ENCODE peak calls at places on chromosomes 1 and 21, in eight cellular contexts. G is neural progenitor cell, Y is substantia nigra, H is GM23248, P is lower lobe of right lung, F is RWPE1, N is tibial nerve, M is psoas muscle. Z is an unnamed sample.

GRCh38 chr1:7707527-7707926 is 63.6 kb upstream of the VAMP3 start:
- DNase-seq in G (no peak), Y (no peak), H (peak), P (no peak), F (no peak), N (no peak), M (no peak), Z (no peak)

GRCh38 chr1:19425643-19426245 is 59.6 kb downstream of the CAPZB start:
- DNase-seq in G (no peak), Y (no peak), H (no peak), P (no peak), F (no peak), N (no peak), M (no peak), Z (no peak)

GRCh38 chr1:46153732-46154131 is 21.2 kb upstream of the TSPAN1 start:
- DNase-seq in G (no peak), Y (no peak), H (no peak), P (no peak), F (no peak), N (no peak), M (no peak), Z (no peak)

GRCh38 chr1:193763313-193763712 is 576.9 kb upstream of the B3GALT2 start:
- DNase-seq in G (no peak), Y (no peak), H (peak), P (no peak), F (no peak), N (no peak), M (no peak), Z (no peak)

GRCh38 chr1:89708727-89709375 is 75.9 kb downstream of the LRRC8C start:
- DNase-seq in G (peak), Y (no peak), H (no peak), P (no peak), F (no peak), N (no peak), M (no peak), Z (no peak)

GRCh38 chr1:19385869-19386591 is 73.9 kb downstream of the SLC66A1 start:
- DNase-seq in G (no peak), Y (no peak), H (peak), P (peak), F (no peak), N (peak), M (peak), Z (no peak)

GRCh38 chr1:167439301-167439988 is 78.9 kb downstream of the CD247 start:
- DNase-seq in G (peak), Y (no peak), H (peak), P (no peak), F (peak), N (no peak), M (no peak), Z (no peak)

GRCh38 chr1:100090471-100090870 is 42.3 kb downstream of the SASS6 start:
- DNase-seq in G (no peak), Y (no peak), H (no peak), P (no peak), F (no peak), N (no peak), M (no peak), Z (no peak)

GRCh38 chr1:57411262-57411661 is 12.6 kb downstream of the DAB1 start:
- DNase-seq in G (no peak), Y (no peak), H (peak), P (no peak), F (peak), N (no peak), M (no peak), Z (no peak)

GRCh38 chr1:236064674-236065508 is at the start of gene NID1:
- DNase-seq in G (peak), Y (peak), H (peak), P (peak), F (peak), N (peak), M (peak), Z (peak)

GRCh38 chr1:41362749-41363631 is 1.8 kb downstream of the FOXO6 start:
- DNase-seq in G (no peak), Y (no peak), H (no peak), P (no peak), F (no peak), N (no peak), M (no peak), Z (no peak)

GRCh38 chr1:114979278-114979891 is 50.2 kb upstream of the TSHB start:
- DNase-seq in G (peak), Y (no peak), H (peak), P (no peak), F (peak), N (peak), M (peak), Z (peak)

GRCh38 chr1:203491664-203492485 is 2.1 kb upstream of the OPTC start:
- DNase-seq in G (peak), Y (no peak), H (no peak), P (no peak), F (no peak), N (no peak), M (no peak), Z (no peak)

GRCh38 chr1:30879940-30880339 is 28.6 kb downstream of the SDC3 start:
- DNase-seq in G (peak), Y (no peak), H (no peak), P (no peak), F (no peak), N (no peak), M (no peak), Z (peak)

GRCh38 chr1:196393742-196394141 is 214.5 kb downstream of the KCNT2 start:
- DNase-seq in G (no peak), Y (no peak), H (peak), P (no peak), F (no peak), N (peak), M (peak), Z (no peak)

DNA sequence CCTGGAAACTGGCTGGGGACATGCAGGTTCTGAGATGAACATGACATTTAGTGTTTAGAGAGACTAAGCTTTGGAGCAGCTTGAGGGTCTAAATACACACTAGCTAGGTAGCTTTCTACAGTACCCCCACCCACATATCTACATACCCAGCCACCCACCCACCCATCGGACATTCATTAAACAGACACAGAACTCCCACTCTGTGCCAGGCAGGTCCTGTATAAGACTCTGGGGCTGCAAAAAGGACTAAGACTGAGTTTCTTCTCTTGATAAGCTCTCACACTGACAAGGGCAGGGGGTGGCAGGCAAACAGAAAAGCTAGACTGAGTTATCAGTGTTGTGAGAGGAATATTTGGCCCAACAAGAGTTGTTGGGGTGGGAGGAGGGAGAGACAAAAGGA is 6.7 kb downstream of the MAP7D1 start:
- DNase-seq in G (no peak), Y (no peak), H (no peak), P (no peak), F (no peak), N (no peak), M (no peak), Z (no peak)
- H3K27ac ChIP-seq in G (no peak), Y (peak), H (peak), P (peak), F (peak), N (peak), M (peak), Z (no peak)

GRCh38 chr1:245829861-245830260 is 675.1 kb downstream of the KIF26B start:
- DNase-seq in G (no peak), Y (no peak), H (no peak), P (no peak), F (no peak), N (no peak), M (no peak), Z (no peak)

GRCh38 chr1:245831518-245831917 is 675.6 kb downstream of the SMYD3 start:
- DNase-seq in G (no peak), Y (no peak), H (no peak), P (no peak), F (no peak), N (no peak), M (no peak), Z (no peak)

GRCh38 chr1:245840971-245841370 is 666.1 kb downstream of the SMYD3 start:
- DNase-seq in G (no peak), Y (no peak), H (no peak), P (no peak), F (no peak), N (no peak), M (no peak), Z (no peak)

GRCh38 chr1:245837741-245838140 is 669.3 kb downstream of the SMYD3 start:
- DNase-seq in G (no peak), Y (no peak), H (peak), P (no peak), F (no peak), N (no peak), M (no peak), Z (no peak)

GRCh38 chr1:245835386-245835785 is 671.7 kb downstream of the SMYD3 start:
- DNase-seq in G (no peak), Y (no peak), H (peak), P (no peak), F (no peak), N (no peak), M (no peak), Z (no peak)
- H3K27ac ChIP-seq in G (no peak), Y (no peak), H (no peak), P (no peak), F (no peak), N (no peak), M (no peak), Z (no peak)

GRCh38 chr1:96236156-96236739 is 485.3 kb upstream of the PTBP2 start:
- DNase-seq in G (peak), Y (no peak), H (peak), P (no peak), F (peak), N (peak), M (no peak), Z (peak)
- H3K27ac ChIP-seq in G (no peak), Y (no peak), H (no peak), P (no peak), F (no peak), N (no peak), M (no peak), Z (no peak)

DNA sequence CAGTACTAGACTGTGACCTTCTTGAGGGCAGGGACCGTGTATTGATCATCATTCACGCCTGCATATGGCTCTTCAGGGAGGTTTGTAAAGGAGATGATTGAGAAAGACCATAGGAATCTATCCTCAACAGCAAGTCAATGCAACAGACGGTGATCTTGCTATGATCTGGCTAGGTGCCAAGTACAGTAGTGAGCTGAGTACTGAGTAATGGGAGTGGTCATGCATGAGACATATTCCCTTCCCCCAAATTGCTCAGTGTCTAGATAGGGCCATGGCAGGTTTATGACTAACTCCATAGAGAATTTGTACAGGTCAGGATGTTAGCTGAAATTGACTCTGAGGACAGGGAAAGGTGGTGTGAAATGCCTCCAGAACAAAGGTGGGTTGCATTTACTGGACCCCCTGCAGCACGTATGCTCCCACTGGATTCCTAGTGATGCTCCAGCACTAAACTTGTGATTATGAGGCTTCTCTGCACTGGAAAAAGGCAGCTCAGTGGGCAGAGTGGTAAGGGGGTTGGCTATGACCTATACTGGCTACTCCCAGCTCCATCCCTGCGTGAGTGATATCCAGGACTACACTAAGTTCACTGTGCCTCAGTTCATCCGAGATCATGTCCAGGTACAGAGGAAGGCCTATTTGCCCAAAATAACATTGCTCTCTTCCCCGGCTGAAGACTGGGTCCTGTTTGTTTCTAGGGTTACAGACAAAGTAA is 37.2 kb downstream of the KCNJ6 start:
- DNase-seq in G (no peak), Y (no peak), H (peak), P (no peak), F (peak), N (no peak), M (no peak), Z (no peak)
- H3K27ac ChIP-seq in G (no peak), Y (no peak), H (no peak), P (no peak), F (peak), N (no peak), M (no peak), Z (no peak)

DNA sequence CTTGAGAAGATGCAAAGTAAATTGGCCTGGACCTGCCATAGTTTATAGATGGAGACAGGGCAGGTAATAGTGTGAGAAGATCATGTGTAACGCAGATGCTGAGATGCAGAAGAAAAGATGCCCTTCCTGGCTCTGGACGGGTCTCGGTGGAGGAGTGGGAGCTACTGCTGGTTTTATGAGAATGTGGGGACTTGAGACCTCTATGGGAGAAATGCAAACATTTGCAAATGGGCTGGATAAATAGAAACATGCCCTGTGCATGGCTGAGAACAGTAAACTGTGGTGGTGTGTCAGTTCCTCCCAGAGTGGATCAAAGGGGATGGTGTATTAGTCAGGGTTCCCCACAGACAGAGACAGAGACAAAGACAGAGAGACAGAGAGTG is 21.9 kb downstream of the UBASH3A start:
- DNase-seq in G (no peak), Y (no peak), H (no peak), P (no peak), F (no peak), N (no peak), M (no peak), Z (no peak)
- H3K27ac ChIP-seq in G (no peak), Y (no peak), H (no peak), P (no peak), F (no peak), N (no peak), M (no peak), Z (no peak)

Z was measured in iPS DF 6.9.